ENCODE peak calls at places on chromosomes 16 and 17, in ten cellular contexts. E is suprapubic skin; B is Daoy; R is NCI-H345; T is LHCN-M2; Q is COLO829; S is activated CD8-positive, alpha-beta T cell treated with anti-CD3 and anti-CD28 coated beads, Interleukin-2, amount 10 ng/mL, durations not matched to agents 7 days and 5 days; H is stimulated activated CD8-positive, alpha-beta memory T cell treated with anti-CD3 and anti-CD28 coated beads, Interleukin-7, amount 100 ng/mL, for 1 hour; V is AG08395; L is progenitor cell of endocrine pancreas. P is an unnamed sample.

GRCh38 chr16:1308036-1308976 is 1.1 kb upstream of the UBE2I start:
- DNase-seq in E (no peak), B (no peak), R (no peak), T (peak; percentile 51), Q (peak; percentile 35), S (no peak), H (no peak), V (no peak), L (no peak), P (peak; percentile 49)

GRCh38 chr16:87930456-87930855 is 5.9 kb downstream of the CA5A start:
- DNase-seq in E (no peak), B (peak; percentile 39), R (peak; percentile 23), T (no peak), Q (no peak), S (no peak), H (no peak), V (peak; percentile 17), L (no peak), P (peak; percentile 15)

GRCh38 chr17:31550389-31551056 is 159.0 kb downstream of the RAB11FIP4 start:
- DNase-seq in E (no peak), B (no peak), R (no peak), T (no peak), Q (no peak), S (no peak), H (no peak), V (no peak), L (no peak), P (peak; percentile 42)

GRCh38 chr17:55346658-55347057 is 75.0 kb downstream of the MMD start:
- DNase-seq in E (no peak), B (no peak), R (no peak), T (no peak), Q (no peak), S (no peak), H (no peak), V (no peak), L (no peak), P (no peak)

GRCh38 chr17:2385240-2386202 is 15.3 kb downstream of the MNT start:
- DNase-seq in E (no peak), B (no peak), R (no peak), T (no peak), Q (no peak), S (no peak), H (no peak), V (no peak), L (no peak), P (no peak)

GRCh38 chr17:50685334-50685665 is 22.4 kb downstream of the ANKRD40 start:
- DNase-seq in E (no peak), B (no peak), R (no peak), T (no peak), Q (no peak), S (no peak), H (no peak), V (no peak), L (no peak), P (no peak)

GRCh38 chr17:44083250-44083849 is 12.8 kb downstream of the G6PC3 start:
- DNase-seq in E (no peak), B (peak; percentile 36), R (peak; percentile 13), T (no peak), Q (no peak), S (no peak), H (no peak), V (no peak), L (no peak), P (peak; percentile 56)

GRCh38 chr17:412211-413015 is 59.8 kb upstream of the RPH3AL start:
- DNase-seq in E (no peak), B (peak; percentile 64), R (peak; percentile 16), T (peak; percentile 49), Q (peak; percentile 42), S (peak; percentile 81), H (peak; percentile 36), V (peak; percentile 49), L (no peak), P (peak; percentile 79)

GRCh38 chr17:40486513-40487370 is 14.7 kb downstream of the TNS4 start:
- DNase-seq in E (no peak), B (peak; percentile 87), R (no peak), T (peak; percentile 65), Q (peak; percentile 11), S (no peak), H (no peak), V (peak; percentile 41), L (no peak), P (peak; percentile 72)

GRCh38 chr16:66054095-66054494 is 312.4 kb upstream of the CDH5 start:
- DNase-seq in E (no peak), B (no peak), R (no peak), T (no peak), Q (no peak), S (no peak), H (no peak), V (no peak), L (no peak), P (no peak)

GRCh38 chr17:5785867-5786509 is 201.7 kb upstream of the NLRP1 start:
- DNase-seq in E (no peak), B (peak; percentile 79), R (no peak), T (peak; percentile 91), Q (no peak), S (no peak), H (no peak), V (peak; percentile 62), L (no peak), P (peak; percentile 75)

GRCh38 chr17:38674013-38674748 is 576 bp downstream of the EPOP start:
- DNase-seq in E (no peak), B (peak; percentile 33), R (peak; percentile 21), T (no peak), Q (no peak), S (peak; percentile 39), H (no peak), V (no peak), L (no peak), P (peak; percentile 20)

GRCh38 chr16:57541754-57542435 is 548 bp upstream of the ADGRG5 start:
- DNase-seq in E (peak; percentile 47), B (no peak), R (no peak), T (no peak), Q (no peak), S (peak; percentile 20), H (no peak), V (no peak), L (no peak), P (no peak)

GRCh38 chr16:65725156-65725845 is 603.4 kb upstream of the CDH11 start:
- DNase-seq in E (no peak), B (peak; percentile 23), R (no peak), T (no peak), Q (no peak), S (no peak), H (no peak), V (no peak), L (no peak), P (no peak)

GRCh38 chr17:2056221-2057129 is 1.6 kb downstream of the HIC1 start:
- DNase-seq in E (no peak), B (peak; percentile 11), R (no peak), T (no peak), Q (no peak), S (peak; percentile 69), H (no peak), V (no peak), L (peak; percentile 44), P (peak; percentile 73)

GRCh38 chr17:8162997-8163977 is 539 bp upstream of the VAMP2 start:
- DNase-seq in E (no peak), B (no peak), R (peak; percentile 42), T (no peak), Q (no peak), S (no peak), H (no peak), V (no peak), L (no peak), P (peak; percentile 59)

GRCh38 chr17:32007463-32008298 is 498 bp downstream of the LRRC37B start:
- DNase-seq in E (no peak), B (peak; percentile 52), R (peak; percentile 30), T (peak; percentile 23), Q (no peak), S (peak; percentile 62), H (no peak), V (peak; percentile 26), L (peak; percentile 16), P (no peak)

GRCh38 chr17:7070712-7071111 is 9.3 kb downstream of the CLEC10A start:
- DNase-seq in E (no peak), B (no peak), R (no peak), T (no peak), Q (no peak), S (no peak), H (no peak), V (no peak), L (no peak), P (no peak)

GRCh38 chr16:86354641-86355040 is 155.7 kb upstream of the FOXF1 start:
- DNase-seq in E (no peak), B (no peak), R (no peak), T (peak; percentile 37), Q (no peak), S (no peak), H (no peak), V (peak; percentile 34), L (no peak), P (no peak)

GRCh38 chr16:84226026-84226425 is 13.8 kb downstream of the KCNG4 start:
- DNase-seq in E (no peak), B (no peak), R (no peak), T (no peak), Q (no peak), S (no peak), H (no peak), V (no peak), L (no peak), P (no peak)

GRCh38 chr17:48915459-48916282 is 7.5 kb downstream of the UBE2Z start:
- DNase-seq in E (no peak), B (peak; percentile 78), R (no peak), T (peak; percentile 73), Q (no peak), S (peak; percentile 38), H (no peak), V (peak; percentile 76), L (no peak), P (peak; percentile 50)

GRCh38 chr16:70453891-70454220 is 539 bp upstream of the FCSK start:
- DNase-seq in E (no peak), B (peak; percentile 28), R (peak; percentile 36), T (no peak), Q (no peak), S (no peak), H (no peak), V (peak; percentile 37), L (no peak), P (no peak)

GRCh38 chr17:82443465-82444283 is 6.9 kb downstream of the CYBC1 start:
- DNase-seq in E (no peak), B (no peak), R (no peak), T (no peak), Q (no peak), S (no peak), H (no peak), V (no peak), L (no peak), P (no peak)

GRCh38 chr17:33667052-33667509 is 374.0 kb upstream of the ASIC2 start:
- DNase-seq in E (no peak), B (peak; percentile 74), R (no peak), T (no peak), Q (no peak), S (peak; percentile 25), H (no peak), V (no peak), L (no peak), P (peak; percentile 41)

GRCh38 chr17:2055494-2056220 is 754 bp downstream of the HIC1 start:
- DNase-seq in E (no peak), B (peak; percentile 29), R (no peak), T (no peak), Q (no peak), S (peak; percentile 78), H (no peak), V (no peak), L (no peak), P (no peak)

GRCh38 chr16:85168732-85169256 is 56.5 kb upstream of the CIBAR2 start:
- DNase-seq in E (no peak), B (peak; percentile 57), R (peak; percentile 23), T (peak; percentile 26), Q (no peak), S (no peak), H (no peak), V (peak; percentile 91), L (no peak), P (peak; percentile 34)

GRCh38 chr16:87416826-87417471 is 24.8 kb downstream of the MAP1LC3B start:
- DNase-seq in E (peak; percentile 78), B (no peak), R (no peak), T (peak; percentile 50), Q (no peak), S (peak; percentile 39), H (peak; percentile 8), V (peak; percentile 64), L (no peak), P (peak; percentile 88)

GRCh38 chr16:23801387-23801786 is 34.4 kb upstream of the PRKCB start:
- DNase-seq in E (no peak), B (peak; percentile 71), R (peak; percentile 54), T (peak; percentile 37), Q (peak; percentile 66), S (peak; percentile 83), H (peak; percentile 73), V (peak; percentile 74), L (peak; percentile 65), P (peak; percentile 83)

P was measured in trophoblast cell.